ENCODE peak calls at places on chromosome 5, in five cellular contexts. One of them, this sample, is unnamed. For H3K4me1 and H3K9me3, the result is how much of the 10 kb centered on the place peaks cover.

GRCh38 chr5:150573216-150573615 is 65.3 kb downstream of the NDST1 start:
- DNase-seq in CD8-positive, alpha-beta T cell: no peak
- DNase-seq in CD4-positive, alpha-beta memory T cell: no peak
- DNase-seq in GM12878: no peak
- DNase-seq in spleen: no peak
- DNase-seq in this sample: no peak

GRCh38 chr5:174300941-174301761 is 255.6 kb downstream of the NSG2 start:
- DNase-seq in CD4-positive, alpha-beta memory T cell: no peak
- DNase-seq in GM12878: no peak
- DNase-seq in CD8-positive, alpha-beta T cell: no peak
- DNase-seq in spleen: no peak
- DNase-seq in this sample: no peak

GRCh38 chr5:110817437-110817836 is 78.6 kb downstream of the SLC25A46 start:
- DNase-seq in spleen: no peak
- DNase-seq in CD8-positive, alpha-beta T cell: no peak
- DNase-seq in GM12878: no peak
- DNase-seq in CD4-positive, alpha-beta memory T cell: no peak
- DNase-seq in this sample: no peak

GRCh38 chr5:180970875-180971274 is 17.8 kb upstream of the BTNL3 start:
- DNase-seq in GM12878: no peak
- DNase-seq in CD4-positive, alpha-beta memory T cell: no peak
- DNase-seq in spleen: no peak
- DNase-seq in CD8-positive, alpha-beta T cell: no peak
- DNase-seq in this sample: no peak

GRCh38 chr5:140674211-140674610 is 835 bp upstream of the DND1 start:
- DNase-seq in GM12878: no peak
- DNase-seq in spleen: no peak
- DNase-seq in CD8-positive, alpha-beta T cell: no peak
- DNase-seq in CD4-positive, alpha-beta memory T cell: no peak
- DNase-seq in this sample: no peak

GRCh38 chr5:10229306-10230048 is 20.2 kb downstream of the ATPSCKMT start:
- DNase-seq in GM12878: no peak
- DNase-seq in CD8-positive, alpha-beta T cell: no peak
- DNase-seq in CD4-positive, alpha-beta memory T cell: no peak
- DNase-seq in spleen: no peak
- DNase-seq in this sample: no peak

GRCh38 chr5:110840347-110840960 is 101.6 kb downstream of the SLC25A46 start:
- DNase-seq in spleen: no peak
- DNase-seq in GM12878: no peak
- DNase-seq in CD4-positive, alpha-beta memory T cell: no peak
- DNase-seq in CD8-positive, alpha-beta T cell: no peak
- DNase-seq in this sample: no peak

GRCh38 chr5:66223637-66224036 is 79.5 kb downstream of the SREK1 start:
- DNase-seq in CD4-positive, alpha-beta memory T cell: no peak
- DNase-seq in CD8-positive, alpha-beta T cell: no peak
- DNase-seq in spleen: no peak
- DNase-seq in GM12878: no peak
- DNase-seq in this sample: no peak

GRCh38 chr5:7856855-7857254 is 5.9 kb upstream of the CFAP90 start:
- DNase-seq in CD8-positive, alpha-beta T cell: no peak
- DNase-seq in GM12878: no peak
- DNase-seq in spleen: no peak
- DNase-seq in CD4-positive, alpha-beta memory T cell: peak
- DNase-seq in this sample: peak

GRCh38 chr5:38555354-38556114 is 912 bp downstream of the LIFR start:
- DNase-seq in spleen: no peak
- DNase-seq in CD8-positive, alpha-beta T cell: no peak
- DNase-seq in GM12878: no peak
- DNase-seq in CD4-positive, alpha-beta memory T cell: no peak
- DNase-seq in this sample: peak

GRCh38 chr5:1633605-1634336 is 110.0 kb upstream of the LPCAT1 start:
- DNase-seq in CD4-positive, alpha-beta memory T cell: peak
- DNase-seq in GM12878: peak
- DNase-seq in spleen: peak
- DNase-seq in CD8-positive, alpha-beta T cell: peak
- DNase-seq in this sample: no peak

GRCh38 chr5:134551891-134552290 is 26.4 kb downstream of the JADE2 start:
- DNase-seq in CD8-positive, alpha-beta T cell: no peak
- DNase-seq in GM12878: no peak
- DNase-seq in spleen: no peak
- DNase-seq in CD4-positive, alpha-beta memory T cell: no peak
- DNase-seq in this sample: no peak

GRCh38 chr5:132451387-132451786 is 39.2 kb downstream of the IRF1 start:
- DNase-seq in CD8-positive, alpha-beta T cell: no peak
- DNase-seq in CD4-positive, alpha-beta memory T cell: no peak
- DNase-seq in spleen: peak
- DNase-seq in GM12878: no peak
- DNase-seq in this sample: no peak

GRCh38 chr5:92927291-92927778 is 653.7 kb downstream of the NR2F1-AS1 start:
- DNase-seq in CD4-positive, alpha-beta memory T cell: no peak
- DNase-seq in GM12878: no peak
- DNase-seq in spleen: no peak
- DNase-seq in CD8-positive, alpha-beta T cell: no peak
- DNase-seq in this sample: no peak

GRCh38 chr5:15966651-15967050 is 212.9 kb downstream of the MARCHF11 start:
- DNase-seq in CD8-positive, alpha-beta T cell: no peak
- DNase-seq in GM12878: no peak
- DNase-seq in CD4-positive, alpha-beta memory T cell: no peak
- DNase-seq in spleen: no peak
- DNase-seq in this sample: no peak

GRCh38 chr5:148685520-148686134 is 31.3 kb upstream of the HTR4 start:
- DNase-seq in spleen: no peak
- DNase-seq in CD4-positive, alpha-beta memory T cell: no peak
- DNase-seq in CD8-positive, alpha-beta T cell: no peak
- DNase-seq in GM12878: no peak
- DNase-seq in this sample: no peak

GRCh38 chr5:43045236-43045635 is 5.1 kb upstream of the ANXA2R start:
- DNase-seq in CD4-positive, alpha-beta memory T cell: no peak
- DNase-seq in spleen: no peak
- DNase-seq in GM12878: no peak
- DNase-seq in CD8-positive, alpha-beta T cell: no peak
- DNase-seq in this sample: no peak

GRCh38 chr5:130773813-130774212 is 391.2 kb downstream of the HINT1 start:
- DNase-seq in CD4-positive, alpha-beta memory T cell: no peak
- DNase-seq in spleen: no peak
- DNase-seq in GM12878: no peak
- DNase-seq in CD8-positive, alpha-beta T cell: no peak
- DNase-seq in this sample: no peak

GRCh38 chr5:150645070-150645700 is 4.7 kb downstream of the SYNPO start:
- DNase-seq in GM12878: no peak
- DNase-seq in CD8-positive, alpha-beta T cell: no peak
- DNase-seq in CD4-positive, alpha-beta memory T cell: no peak
- DNase-seq in spleen: no peak
- DNase-seq in this sample: peak

GRCh38 chr5:170265527-170265926 is 32.0 kb downstream of the LCP2 start:
- DNase-seq in GM12878: no peak
- DNase-seq in spleen: no peak
- DNase-seq in CD8-positive, alpha-beta T cell: no peak
- DNase-seq in CD4-positive, alpha-beta memory T cell: no peak
- DNase-seq in this sample: no peak

GRCh38 chr5:176735383-176736265 is 74.7 kb upstream of the UNC5A start:
- DNase-seq in CD8-positive, alpha-beta T cell: no peak
- DNase-seq in CD4-positive, alpha-beta memory T cell: no peak
- DNase-seq in spleen: peak
- DNase-seq in GM12878: no peak
- DNase-seq in this sample: no peak

GRCh38 chr5:4941957-4942830 is 197.9 kb upstream of the ADAMTS16 start:
- DNase-seq in CD8-positive, alpha-beta T cell: no peak
- DNase-seq in CD4-positive, alpha-beta memory T cell: no peak
- DNase-seq in GM12878: no peak
- DNase-seq in spleen: no peak
- DNase-seq in this sample: peak

GRCh38 chr5:947626-948471 is 55.2 kb downstream of the TRIP13 start:
- DNase-seq in CD8-positive, alpha-beta T cell: no peak
- DNase-seq in GM12878: no peak
- DNase-seq in CD4-positive, alpha-beta memory T cell: no peak
- DNase-seq in spleen: no peak
- DNase-seq in this sample: no peak

GRCh38 chr5:178428341-178429155 is 161.6 kb downstream of the COL23A1 start:
- DNase-seq in CD8-positive, alpha-beta T cell: no peak
- DNase-seq in spleen: no peak
- DNase-seq in CD4-positive, alpha-beta memory T cell: no peak
- DNase-seq in GM12878: no peak
- DNase-seq in this sample: no peak

GRCh38 chr5:14479143-14479701 is 102.4 kb upstream of the OTULINL start:
- DNase-seq in CD8-positive, alpha-beta T cell: no peak
- DNase-seq in spleen: no peak
- DNase-seq in GM12878: no peak
- DNase-seq in CD4-positive, alpha-beta memory T cell: no peak
- DNase-seq in this sample: no peak

GRCh38 chr5:24163091-24163490 is 481.7 kb downstream of the CDH10 start:
- DNase-seq in GM12878: no peak
- DNase-seq in CD8-positive, alpha-beta T cell: no peak
- DNase-seq in CD4-positive, alpha-beta memory T cell: no peak
- DNase-seq in spleen: no peak
- DNase-seq in this sample: no peak

GRCh38 chr5:165149439-165149838 is 1644.0 kb downstream of the MAT2B start:
- DNase-seq in spleen: no peak
- DNase-seq in CD4-positive, alpha-beta memory T cell: no peak
- DNase-seq in CD8-positive, alpha-beta T cell: no peak
- DNase-seq in GM12878: no peak
- DNase-seq in this sample: no peak

GRCh38 chr5:53430618-53431252 is 49.7 kb upstream of the FST start:
- DNase-seq in CD4-positive, alpha-beta memory T cell: no peak
- DNase-seq in GM12878: no peak
- DNase-seq in CD8-positive, alpha-beta T cell: no peak
- DNase-seq in spleen: no peak
- DNase-seq in this sample: no peak

GRCh38 chr5:138641547-138642298 is 66.5 kb upstream of the HSPA9 start:
- DNase-seq in CD8-positive, alpha-beta T cell: peak
- DNase-seq in GM12878: no peak
- DNase-seq in spleen: peak
- DNase-seq in CD4-positive, alpha-beta memory T cell: peak
- DNase-seq in this sample: peak

GRCh38 chr5:107149243-107149642 is 521.5 kb downstream of the EFNA5 start:
- DNase-seq in CD8-positive, alpha-beta T cell: no peak
- DNase-seq in spleen: no peak
- DNase-seq in CD4-positive, alpha-beta memory T cell: no peak
- DNase-seq in GM12878: peak
- DNase-seq in this sample: no peak

GRCh38 chr5:134525687-134526482 is 415 bp downstream of the JADE2 start:
- DNase-seq in CD8-positive, alpha-beta T cell: peak
- DNase-seq in CD4-positive, alpha-beta memory T cell: peak
- DNase-seq in spleen: peak
- DNase-seq in GM12878: no peak
- DNase-seq in this sample: peak

GRCh38 chr5:171703116-171703515 is 82.5 kb upstream of the SMIM23 start:
- DNase-seq in spleen: no peak
- DNase-seq in CD8-positive, alpha-beta T cell: no peak
- DNase-seq in GM12878: no peak
- DNase-seq in CD4-positive, alpha-beta memory T cell: no peak
- DNase-seq in this sample: no peak
- H3K4me3 ChIP-seq in spleen: no peak
- H3K4me3 ChIP-seq in CD8-positive, alpha-beta T cell: no peak
- H3K4me3 ChIP-seq in GM12878: no peak
- H3K4me3 ChIP-seq in CD4-positive, alpha-beta memory T cell: no peak
- H3K4me3 ChIP-seq in this sample: no peak

GRCh38 chr5:95923918-95924559 is 37.6 kb downstream of the ELL2 start:
- DNase-seq in CD4-positive, alpha-beta memory T cell: no peak
- DNase-seq in GM12878: peak
- DNase-seq in CD8-positive, alpha-beta T cell: no peak
- DNase-seq in spleen: no peak
- DNase-seq in this sample: no peak

GRCh38 chr5:95924720-95925119 is 36.9 kb downstream of the ELL2 start:
- DNase-seq in CD4-positive, alpha-beta memory T cell: no peak
- DNase-seq in CD8-positive, alpha-beta T cell: no peak
- DNase-seq in GM12878: no peak
- DNase-seq in spleen: no peak
- DNase-seq in this sample: peak

GRCh38 chr5:95925939-95926338 is 35.7 kb downstream of the ELL2 start:
- DNase-seq in CD4-positive, alpha-beta memory T cell: no peak
- DNase-seq in GM12878: peak
- DNase-seq in spleen: no peak
- DNase-seq in CD8-positive, alpha-beta T cell: no peak
- DNase-seq in this sample: no peak

GRCh38 chr5:95922798-95923197 is 38.9 kb downstream of the ELL2 start:
- DNase-seq in CD4-positive, alpha-beta memory T cell: no peak
- DNase-seq in spleen: no peak
- DNase-seq in CD8-positive, alpha-beta T cell: no peak
- DNase-seq in GM12878: no peak
- DNase-seq in this sample: no peak

GRCh38 chr5:95925345-95925744 is 36.3 kb downstream of the ELL2 start:
- DNase-seq in spleen: no peak
- DNase-seq in CD4-positive, alpha-beta memory T cell: no peak
- DNase-seq in GM12878: no peak
- DNase-seq in CD8-positive, alpha-beta T cell: no peak
- DNase-seq in this sample: peak
- H3K4me1 ChIP-seq in spleen: under half
- H3K4me1 ChIP-seq in CD4-positive, alpha-beta memory T cell: under half
- H3K4me1 ChIP-seq in GM12878: half or more
- H3K4me1 ChIP-seq in CD8-positive, alpha-beta T cell: under half
- H3K4me1 ChIP-seq in this sample: under half

DNA sequence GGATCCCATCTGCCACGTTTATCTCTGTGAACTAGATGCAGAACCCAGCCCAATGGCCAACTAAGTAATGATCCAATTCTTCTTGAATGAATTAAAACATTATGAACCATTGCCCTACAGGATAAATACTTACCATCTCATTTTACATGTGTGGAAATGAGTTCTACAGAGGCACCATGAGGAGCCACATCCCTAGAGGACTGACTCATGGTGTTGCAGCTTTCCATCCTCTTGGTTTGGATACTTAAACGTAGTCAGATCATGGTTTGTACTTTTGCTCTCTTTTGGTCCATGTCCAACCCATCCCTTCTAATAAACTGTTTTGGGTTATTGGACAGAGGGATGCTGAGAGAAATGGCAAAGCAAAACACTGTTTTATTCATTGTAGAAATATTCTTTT is 484.8 kb downstream of the EBF1 start:
- DNase-seq in CD4-positive, alpha-beta memory T cell: no peak
- DNase-seq in spleen: no peak
- DNase-seq in GM12878: no peak
- DNase-seq in CD8-positive, alpha-beta T cell: no peak
- DNase-seq in this sample: no peak
- H3K9me3 ChIP-seq in CD4-positive, alpha-beta memory T cell: under half
- H3K9me3 ChIP-seq in spleen: under half
- H3K9me3 ChIP-seq in GM12878: under half
- H3K9me3 ChIP-seq in CD8-positive, alpha-beta T cell: under half
- H3K9me3 ChIP-seq in this sample: under half

DNA sequence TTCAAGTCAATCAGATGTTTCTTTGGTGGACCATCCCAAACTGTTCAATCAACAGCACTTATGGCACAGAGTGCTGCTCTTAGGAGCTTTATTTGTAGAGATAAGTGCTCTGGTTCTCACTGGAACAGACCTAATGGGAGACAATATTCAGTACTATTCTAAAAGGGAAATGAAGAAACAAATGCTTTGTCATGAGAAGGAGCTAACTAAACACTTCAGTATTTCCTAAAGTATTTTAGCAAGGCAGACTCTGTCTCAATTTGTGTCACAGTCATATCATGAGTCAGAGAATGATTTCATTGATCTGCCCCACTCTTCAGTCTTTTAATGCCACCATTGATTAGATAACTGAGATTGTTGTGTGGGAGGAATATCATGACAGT is 175.3 kb downstream of the SLF1 start:
- DNase-seq in CD8-positive, alpha-beta T cell: no peak
- DNase-seq in GM12878: no peak
- DNase-seq in CD4-positive, alpha-beta memory T cell: no peak
- DNase-seq in spleen: no peak
- DNase-seq in this sample: no peak
- H3K4me3 ChIP-seq in CD8-positive, alpha-beta T cell: no peak
- H3K4me3 ChIP-seq in GM12878: no peak
- H3K4me3 ChIP-seq in CD4-positive, alpha-beta memory T cell: no peak
- H3K4me3 ChIP-seq in spleen: no peak
- H3K4me3 ChIP-seq in this sample: no peak

This sample was measured in HAP-1.